ENCODE peak calls at places on chromosomes 1 and 21, in nine cellular contexts. O is HFFc6; P is COR-L47; V is cardiac muscle cell; X is H54; F is CD8-positive, alpha-beta memory T cell; T is NCI-H226; M is sciatic nerve; I is fibroblast of pulmonary artery. B is an unnamed sample.

GRCh38 chr1:61436016-61436415 is 288.9 kb downstream of the TM2D1 start:
- DNase-seq in O (no peak), P (no peak), V (no peak), X (no peak), F (no peak), T (no peak), M (no peak), I (no peak), B (no peak)

GRCh38 chr1:155979525-155980343 is 1.4 kb upstream of the ARHGEF2 start:
- DNase-seq in O (no peak), P (no peak), V (peak), X (no peak), F (no peak), T (peak), M (no peak), I (no peak), B (no peak)

GRCh38 chr1:202283991-202284390 is 57.7 kb downstream of the UBE2T start:
- DNase-seq in O (peak), P (no peak), V (no peak), X (peak), F (no peak), T (peak), M (no peak), I (peak), B (no peak)

GRCh38 chr1:231162300-231162969 is 577 bp downstream of the TRIM67 start:
- DNase-seq in O (no peak), P (no peak), V (peak), X (no peak), F (no peak), T (no peak), M (no peak), I (peak), B (peak)

GRCh38 chr21:26835027-26835713 is 10.0 kb downstream of the ADAMTS1 start:
- DNase-seq in O (peak), P (no peak), V (no peak), X (no peak), F (no peak), T (peak), M (no peak), I (peak), B (no peak)

GRCh38 chr1:176765608-176766007 is 302.6 kb downstream of the PAPPA2 start:
- DNase-seq in O (no peak), P (no peak), V (no peak), X (no peak), F (no peak), T (no peak), M (no peak), I (no peak), B (no peak)

GRCh38 chr1:8698937-8699447 is 118.4 kb downstream of the RERE start:
- DNase-seq in O (no peak), P (no peak), V (no peak), X (no peak), F (no peak), T (no peak), M (no peak), I (no peak), B (no peak)

GRCh38 chr1:210347112-210347511 is 18.4 kb downstream of the HHAT start:
- DNase-seq in O (peak), P (no peak), V (no peak), X (no peak), F (no peak), T (no peak), M (no peak), I (no peak), B (no peak)

GRCh38 chr1:102970496-102971078 is 137.7 kb downstream of the COL11A1 start:
- DNase-seq in O (peak), P (peak), V (peak), X (peak), F (no peak), T (peak), M (no peak), I (peak), B (no peak)

GRCh38 chr1:235938714-235939487 is 72.2 kb upstream of the LYST start:
- DNase-seq in O (no peak), P (no peak), V (no peak), X (no peak), F (no peak), T (no peak), M (peak), I (peak), B (no peak)

GRCh38 chr21:35635261-35635660 is 425.1 kb downstream of the SETD4 start:
- DNase-seq in O (peak), P (no peak), V (no peak), X (peak), F (no peak), T (peak), M (no peak), I (peak), B (no peak)

GRCh38 chr1:23120383-23120782 is 48.3 kb downstream of the LUZP1 start:
- DNase-seq in O (no peak), P (no peak), V (no peak), X (no peak), F (no peak), T (no peak), M (no peak), I (no peak), B (no peak)

GRCh38 chr1:2231667-2232254 is 3.6 kb downstream of the SKI start:
- DNase-seq in O (peak), P (no peak), V (no peak), X (no peak), F (peak), T (no peak), M (peak), I (peak), B (peak)

GRCh38 chr1:32220746-32221580 is 1.2 kb downstream of the TMEM234 start:
- DNase-seq in O (no peak), P (no peak), V (no peak), X (no peak), F (no peak), T (no peak), M (no peak), I (no peak), B (no peak)